ENCODE peak calls at places on chromosome 3, in six cellular contexts. One of them, this sample, is unnamed.

GRCh38 chr3:111871809-111872623 is 13.0 kb downstream of the PHLDB2 start:
- DNase-seq in astrocyte: no peak
- DNase-seq in tibial artery: no peak
- DNase-seq in GM23338: no peak
- DNase-seq in IMR-90: no peak
- DNase-seq in adrenal gland: no peak
- DNase-seq in this sample: no peak

GRCh38 chr3:27467545-27467944 is 16.6 kb downstream of the SLC4A7 start:
- DNase-seq in astrocyte: no peak
- DNase-seq in tibial artery: no peak
- DNase-seq in adrenal gland: no peak
- DNase-seq in IMR-90: peak
- DNase-seq in GM23338: peak
- DNase-seq in this sample: no peak

GRCh38 chr3:59052803-59053411 is 3.1 kb upstream of the CFAP20DC start:
- DNase-seq in adrenal gland: peak
- DNase-seq in GM23338: peak
- DNase-seq in tibial artery: no peak
- DNase-seq in astrocyte: peak
- DNase-seq in IMR-90: peak
- DNase-seq in this sample: no peak

GRCh38 chr3:76760336-76760735 is 279.6 kb upstream of the ROBO2 start:
- DNase-seq in adrenal gland: no peak
- DNase-seq in astrocyte: no peak
- DNase-seq in IMR-90: no peak
- DNase-seq in tibial artery: no peak
- DNase-seq in GM23338: no peak
- DNase-seq in this sample: no peak

GRCh38 chr3:183800221-183800863 is 25.0 kb downstream of the MAP6D1 start:
- DNase-seq in IMR-90: no peak
- DNase-seq in adrenal gland: no peak
- DNase-seq in tibial artery: no peak
- DNase-seq in GM23338: no peak
- DNase-seq in astrocyte: no peak
- DNase-seq in this sample: no peak

GRCh38 chr3:143000525-143000924 is 845 bp upstream of the U2SURP start:
- DNase-seq in IMR-90: peak
- DNase-seq in GM23338: peak
- DNase-seq in astrocyte: peak
- DNase-seq in adrenal gland: no peak
- DNase-seq in tibial artery: no peak
- DNase-seq in this sample: no peak

GRCh38 chr3:9158865-9159630 is 90.4 kb downstream of the SRGAP3 start:
- DNase-seq in GM23338: no peak
- DNase-seq in tibial artery: no peak
- DNase-seq in adrenal gland: no peak
- DNase-seq in IMR-90: no peak
- DNase-seq in astrocyte: no peak
- DNase-seq in this sample: no peak

GRCh38 chr3:122961146-122961545 is 66.4 kb downstream of the SEMA5B start:
- DNase-seq in adrenal gland: no peak
- DNase-seq in IMR-90: peak
- DNase-seq in tibial artery: no peak
- DNase-seq in GM23338: no peak
- DNase-seq in astrocyte: peak
- DNase-seq in this sample: no peak

GRCh38 chr3:54720604-54721003 is 207.3 kb downstream of the LRTM1 start:
- DNase-seq in astrocyte: no peak
- DNase-seq in adrenal gland: no peak
- DNase-seq in IMR-90: no peak
- DNase-seq in GM23338: no peak
- DNase-seq in tibial artery: no peak
- DNase-seq in this sample: no peak

GRCh38 chr3:152595975-152596832 is 238.7 kb upstream of the P2RY1 start:
- DNase-seq in tibial artery: peak
- DNase-seq in IMR-90: peak
- DNase-seq in GM23338: no peak
- DNase-seq in adrenal gland: peak
- DNase-seq in astrocyte: peak
- DNase-seq in this sample: peak

DNA sequence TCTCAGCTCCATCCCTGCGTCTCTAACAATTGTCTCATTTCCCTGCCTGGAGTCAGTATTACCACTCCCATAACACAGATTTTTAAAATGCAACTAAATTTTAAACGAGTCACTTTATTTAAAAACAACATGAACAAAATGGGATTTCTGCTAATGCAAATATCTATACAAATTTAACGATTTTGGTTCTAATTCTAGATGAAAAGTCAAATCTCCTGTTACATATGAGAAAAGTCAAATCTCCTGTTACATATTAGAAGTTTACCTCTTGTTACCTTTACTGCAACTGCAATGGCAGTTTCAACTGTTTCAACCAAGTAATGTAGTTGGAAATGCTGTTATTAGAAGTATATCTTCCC is 578 bp upstream of the RPL39L start:
- DNase-seq in astrocyte: no peak
- DNase-seq in GM23338: no peak
- DNase-seq in adrenal gland: no peak
- DNase-seq in tibial artery: no peak
- DNase-seq in IMR-90: no peak
- DNase-seq in this sample: no peak
- TF ChIP-seq CTCF in astrocyte: no peak
- TF ChIP-seq CTCF in GM23338: no peak
- TF ChIP-seq CTCF in adrenal gland: no peak
- TF ChIP-seq CTCF in tibial artery: no peak
- TF ChIP-seq CTCF in IMR-90: no peak
- TF ChIP-seq CTCF in this sample: no peak

GRCh38 chr3:11820540-11821041 is 26.1 kb downstream of the TAMM41 start:
- DNase-seq in GM23338: peak
- DNase-seq in tibial artery: no peak
- DNase-seq in IMR-90: peak
- DNase-seq in adrenal gland: peak
- DNase-seq in astrocyte: peak
- DNase-seq in this sample: peak
- TF ChIP-seq CTCF in GM23338: no peak
- TF ChIP-seq CTCF in tibial artery: no peak
- TF ChIP-seq CTCF in IMR-90: no peak
- TF ChIP-seq CTCF in adrenal gland: no peak
- TF ChIP-seq CTCF in astrocyte: peak
- TF ChIP-seq CTCF in this sample: peak

GRCh38 chr3:188905991-188906635 is 265.7 kb upstream of the TPRG1 start:
- DNase-seq in IMR-90: no peak
- DNase-seq in tibial artery: no peak
- DNase-seq in GM23338: no peak
- DNase-seq in astrocyte: no peak
- DNase-seq in adrenal gland: no peak
- DNase-seq in this sample: no peak
- TF ChIP-seq CTCF in IMR-90: no peak
- TF ChIP-seq CTCF in tibial artery: no peak
- TF ChIP-seq CTCF in GM23338: no peak
- TF ChIP-seq CTCF in astrocyte: no peak
- TF ChIP-seq CTCF in adrenal gland: no peak
- TF ChIP-seq CTCF in this sample: no peak

GRCh38 chr3:73719877-73720276 is 95.1 kb upstream of the PDZRN3 start:
- DNase-seq in IMR-90: peak
- DNase-seq in adrenal gland: peak
- DNase-seq in tibial artery: peak
- DNase-seq in astrocyte: peak
- DNase-seq in GM23338: no peak
- DNase-seq in this sample: peak
- TF ChIP-seq CTCF in IMR-90: no peak
- TF ChIP-seq CTCF in adrenal gland: no peak
- TF ChIP-seq CTCF in tibial artery: no peak
- TF ChIP-seq CTCF in astrocyte: no peak
- TF ChIP-seq CTCF in GM23338: no peak
- TF ChIP-seq CTCF in this sample: no peak

DNA sequence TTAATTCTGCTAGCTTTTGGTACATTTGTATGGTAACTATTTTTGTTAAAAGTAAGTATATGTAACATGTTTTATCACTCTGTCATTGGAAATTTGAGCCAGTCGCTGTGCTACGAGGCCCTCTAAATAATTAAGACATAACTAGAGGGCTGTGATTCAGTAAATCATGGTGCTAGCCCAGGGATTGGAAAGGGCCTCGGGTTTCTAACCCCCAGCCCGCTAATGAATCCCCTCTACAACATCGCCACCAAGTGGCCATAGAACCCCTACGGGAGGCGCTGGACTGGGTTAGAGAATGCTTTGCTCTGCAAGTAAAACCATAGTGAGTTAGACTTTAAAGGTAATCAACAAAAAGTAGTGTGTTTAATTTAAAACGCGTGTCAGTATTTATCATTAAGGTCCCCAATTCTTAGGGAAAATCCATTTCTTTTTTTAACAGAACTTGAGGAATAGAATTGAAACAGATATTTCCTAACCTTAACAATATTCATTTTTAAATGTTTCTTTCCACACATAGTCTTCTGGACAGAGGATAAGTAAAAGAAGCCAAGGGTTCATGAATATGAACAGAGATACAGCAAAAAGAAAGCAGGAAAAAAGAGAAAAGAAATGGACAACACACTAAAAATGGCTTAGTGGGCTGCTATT is 744.7 kb downstream of the EPHA3 start:
- DNase-seq in adrenal gland: no peak
- DNase-seq in IMR-90: peak
- DNase-seq in GM23338: peak
- DNase-seq in astrocyte: peak
- DNase-seq in tibial artery: no peak
- DNase-seq in this sample: peak
- TF ChIP-seq CTCF in adrenal gland: no peak
- TF ChIP-seq CTCF in IMR-90: peak
- TF ChIP-seq CTCF in GM23338: peak
- TF ChIP-seq CTCF in astrocyte: peak
- TF ChIP-seq CTCF in tibial artery: peak
- TF ChIP-seq CTCF in this sample: peak

DNA sequence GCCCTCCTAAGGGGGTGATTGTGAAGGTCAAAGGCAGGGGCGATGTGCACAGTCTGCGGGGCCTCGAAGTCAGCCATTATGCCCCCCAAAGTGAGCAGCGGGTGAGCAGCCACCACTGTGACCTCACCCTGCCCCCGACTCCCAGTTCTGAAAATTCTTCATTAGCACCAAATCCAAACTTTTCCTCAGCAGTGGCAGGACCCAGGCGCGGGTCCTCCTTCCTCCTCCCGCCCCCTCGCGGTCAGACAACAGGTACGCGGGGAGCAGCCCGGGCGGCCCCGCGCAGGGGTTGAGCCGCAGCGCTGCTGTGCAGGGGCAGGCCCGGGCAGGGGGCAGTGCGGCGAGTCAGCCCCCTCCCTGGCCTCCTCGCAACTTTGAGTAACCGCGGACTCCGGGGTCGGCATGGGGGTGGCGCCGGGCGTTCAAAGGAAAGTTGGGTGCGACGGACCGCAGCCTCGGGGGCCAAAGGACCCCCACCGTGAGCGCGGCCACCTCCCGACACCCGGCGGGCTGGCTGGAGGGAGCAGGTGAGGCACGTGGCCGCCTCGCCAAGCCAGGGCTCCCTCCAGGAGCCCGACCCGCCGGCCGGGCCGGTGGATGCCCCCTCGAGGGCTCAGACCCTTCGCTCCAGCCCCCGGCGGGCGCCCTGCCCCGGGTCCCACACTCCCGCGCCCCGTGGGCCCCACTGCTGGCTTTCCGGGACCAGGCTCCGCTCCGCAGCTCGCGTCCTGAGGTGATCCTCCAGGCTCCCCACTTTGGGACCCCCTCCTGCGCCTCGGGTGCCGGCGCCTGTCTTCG is 49.4 kb upstream of the CCDC174 start:
- DNase-seq in astrocyte: no peak
- DNase-seq in adrenal gland: no peak
- DNase-seq in tibial artery: no peak
- DNase-seq in IMR-90: no peak
- DNase-seq in GM23338: peak
- DNase-seq in this sample: no peak
- TF ChIP-seq CTCF in astrocyte: no peak
- TF ChIP-seq CTCF in adrenal gland: no peak
- TF ChIP-seq CTCF in tibial artery: no peak
- TF ChIP-seq CTCF in IMR-90: no peak
- TF ChIP-seq CTCF in GM23338: peak
- TF ChIP-seq CTCF in this sample: peak

GRCh38 chr3:188832961-188833615 is 338.7 kb upstream of the TPRG1 start:
- DNase-seq in adrenal gland: no peak
- DNase-seq in IMR-90: no peak
- DNase-seq in astrocyte: no peak
- DNase-seq in tibial artery: peak
- DNase-seq in GM23338: peak
- DNase-seq in this sample: no peak

GRCh38 chr3:188829577-188829976 is 342.2 kb upstream of the TPRG1 start:
- DNase-seq in astrocyte: no peak
- DNase-seq in IMR-90: no peak
- DNase-seq in GM23338: no peak
- DNase-seq in adrenal gland: peak
- DNase-seq in tibial artery: no peak
- DNase-seq in this sample: no peak

GRCh38 chr3:188832146-188832545 is 339.6 kb upstream of the TPRG1 start:
- DNase-seq in GM23338: no peak
- DNase-seq in IMR-90: no peak
- DNase-seq in tibial artery: no peak
- DNase-seq in adrenal gland: no peak
- DNase-seq in astrocyte: no peak
- DNase-seq in this sample: no peak

GRCh38 chr3:188827593-188827992 is 344.2 kb upstream of the TPRG1 start:
- DNase-seq in GM23338: no peak
- DNase-seq in IMR-90: peak
- DNase-seq in tibial artery: no peak
- DNase-seq in adrenal gland: no peak
- DNase-seq in astrocyte: peak
- DNase-seq in this sample: no peak

GRCh38 chr3:188830955-188831354 is 340.8 kb upstream of the TPRG1 start:
- DNase-seq in tibial artery: no peak
- DNase-seq in IMR-90: no peak
- DNase-seq in astrocyte: no peak
- DNase-seq in GM23338: peak
- DNase-seq in adrenal gland: peak
- DNase-seq in this sample: no peak
- TF ChIP-seq CTCF in tibial artery: no peak
- TF ChIP-seq CTCF in IMR-90: peak
- TF ChIP-seq CTCF in astrocyte: peak
- TF ChIP-seq CTCF in GM23338: peak
- TF ChIP-seq CTCF in adrenal gland: peak
- TF ChIP-seq CTCF in this sample: peak

DNA sequence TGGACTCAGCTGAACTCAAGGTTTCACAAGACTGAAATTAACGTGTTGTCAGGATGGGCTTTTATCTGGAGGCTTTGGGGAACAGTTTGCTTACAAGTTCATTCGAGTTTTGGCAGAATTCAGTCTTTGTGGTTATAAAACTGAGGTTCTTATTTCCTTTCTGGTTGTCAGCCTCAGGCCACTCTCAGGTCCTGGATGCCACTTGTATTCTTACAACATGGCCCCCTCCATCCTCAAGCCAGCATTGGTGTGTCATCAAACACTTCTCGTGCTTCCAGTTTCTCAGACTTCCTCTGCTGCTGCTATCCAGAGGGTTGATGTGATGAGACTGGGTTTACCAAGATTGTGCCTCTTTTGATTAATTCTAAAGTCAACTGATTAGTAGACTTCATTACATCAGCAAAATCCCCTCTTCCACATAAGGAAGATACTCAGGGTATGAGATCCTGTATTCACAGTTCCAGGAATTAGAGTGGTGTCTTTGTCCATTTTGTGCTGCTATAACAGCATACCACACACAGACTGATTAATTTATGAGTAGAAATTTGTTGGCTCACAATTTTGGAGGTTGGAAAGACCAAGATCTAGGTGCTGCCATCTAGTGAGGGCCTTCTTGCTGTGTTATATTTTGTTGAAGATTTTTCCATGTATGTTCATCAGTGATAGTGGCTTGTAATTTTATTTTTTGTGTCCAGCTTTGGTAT is 10.9 kb downstream of the LRCH3 start:
- DNase-seq in tibial artery: no peak
- DNase-seq in astrocyte: peak
- DNase-seq in GM23338: peak
- DNase-seq in IMR-90: peak
- DNase-seq in adrenal gland: peak
- DNase-seq in this sample: no peak
- TF ChIP-seq CTCF in tibial artery: peak
- TF ChIP-seq CTCF in astrocyte: peak
- TF ChIP-seq CTCF in GM23338: peak
- TF ChIP-seq CTCF in IMR-90: peak
- TF ChIP-seq CTCF in adrenal gland: no peak
- TF ChIP-seq CTCF in this sample: peak